ENCODE peak calls at places on chromosomes 2 and 18, in seven cellular contexts. Q is GM13976; M is amygdala; B is ovary; R is GM23248; S is activated naive CD4-positive, alpha-beta T cell treated with anti-CD3 and anti-CD28 coated beads, Interleukin-2, amount 10 ng/mL, durations not matched to agents 7 days and 5 days; Z is H54. W is an unnamed sample.

GRCh38 chr2:96142217-96143113 is 2.8 kb downstream of the DUSP2 start:
- DNase-seq in R (no peak), B (peak), S (peak), Z (no peak), Q (peak), M (no peak), W (no peak)

GRCh38 chr2:30159766-30160165 is 13.0 kb downstream of the YPEL5 start:
- DNase-seq in Z (no peak), B (no peak), S (no peak), R (no peak), M (no peak), Q (no peak), W (no peak)

GRCh38 chr18:43830905-43831304 is 553.6 kb upstream of the SYT4 start:
- DNase-seq in Q (no peak), R (peak), M (no peak), B (no peak), Z (no peak), S (no peak), W (no peak)

GRCh38 chr2:241080405-241081189 is 21.5 kb downstream of the MTERF4 start:
- DNase-seq in B (no peak), R (no peak), M (no peak), Z (no peak), Q (peak), S (no peak), W (no peak)

GRCh38 chr2:193556766-193557470 is 1362.2 kb upstream of the TMEFF2 start:
- DNase-seq in B (no peak), Q (no peak), Z (no peak), S (no peak), M (no peak), R (no peak), W (no peak)

GRCh38 chr2:159788218-159788617 is 9.8 kb downstream of the CD302 start:
- DNase-seq in Q (no peak), Z (no peak), B (no peak), R (no peak), S (no peak), M (no peak), W (no peak)

GRCh38 chr2:156436477-156437085 is 402 bp downstream of the GPD2 start:
- DNase-seq in M (no peak), B (no peak), R (peak), Q (peak), S (peak), Z (peak), W (peak)

GRCh38 chr18:3966985-3967856 is 487.9 kb downstream of the DLGAP1 start:
- DNase-seq in B (no peak), Z (no peak), Q (no peak), R (peak), M (no peak), S (no peak), W (peak)

GRCh38 chr2:198287706-198288105 is 483.3 kb downstream of the PLCL1 start:
- DNase-seq in M (no peak), S (no peak), R (peak), Q (no peak), Z (no peak), B (no peak), W (no peak)

GRCh38 chr18:68314403-68314802 is 400.5 kb downstream of the TMX3 start:
- DNase-seq in M (no peak), S (no peak), B (no peak), R (peak), Z (no peak), Q (no peak), W (no peak)

GRCh38 chr18:11859282-11859797 is 8.1 kb downstream of the CHMP1B start:
- DNase-seq in Z (no peak), M (no peak), R (no peak), B (no peak), S (no peak), Q (no peak), W (no peak)

GRCh38 chr2:234671716-234672115 is 174.8 kb upstream of the ARL4C start:
- DNase-seq in S (no peak), M (no peak), R (no peak), B (no peak), Q (no peak), Z (no peak), W (no peak)

GRCh38 chr2:18209934-18210639 is 331.6 kb downstream of the KCNS3 start:
- DNase-seq in S (no peak), Z (no peak), M (no peak), B (no peak), Q (no peak), R (peak), W (no peak)

GRCh38 chr2:84487298-84487996 is 28.4 kb upstream of the SUCLG1 start:
- DNase-seq in M (no peak), R (peak), S (no peak), B (no peak), Q (no peak), Z (no peak), W (no peak)

GRCh38 chr2:170848587-170848986 is 31.9 kb downstream of the GAD1 start:
- DNase-seq in R (peak), M (no peak), Q (no peak), S (no peak), Z (no peak), B (no peak), W (no peak)

GRCh38 chr2:154189963-154190362 is 318.2 kb downstream of the GALNT13 start:
- DNase-seq in S (no peak), B (no peak), Q (no peak), Z (no peak), R (no peak), M (no peak), W (no peak)

GRCh38 chr18:27277554-27277953 is 92.4 kb upstream of the CHST9 start:
- DNase-seq in Z (no peak), R (no peak), B (no peak), M (no peak), S (no peak), Q (no peak), W (no peak)

GRCh38 chr2:72917138-72917874 is at the start of gene EMX1:
- DNase-seq in S (peak), R (peak), Z (no peak), M (no peak), B (no peak), Q (peak), W (peak)

GRCh38 chr2:216620806-216621205 is 12.4 kb upstream of the IGFBP2 start:
- DNase-seq in S (no peak), R (peak), Z (no peak), B (no peak), Q (no peak), M (no peak), W (no peak)

GRCh38 chr2:24793752-24794477 is 690 bp downstream of the CENPO start:
- DNase-seq in M (no peak), Z (peak), Q (peak), B (no peak), R (peak), S (peak), W (no peak)

GRCh38 chr2:232574674-232575403 is 24.4 kb downstream of the EIF4E2 start:
- DNase-seq in R (peak), S (no peak), Z (no peak), B (no peak), Q (no peak), M (no peak), W (no peak)

GRCh38 chr2:212979799-212980198 is 171.6 kb downstream of the IKZF2 start:
- DNase-seq in Z (no peak), B (no peak), M (no peak), S (no peak), Q (no peak), R (no peak), W (no peak)

GRCh38 chr18:5424903-5425302 is 118.9 kb downstream of the EPB41L3 start:
- DNase-seq in R (peak), B (no peak), S (peak), Z (no peak), Q (peak), M (no peak), W (no peak)

GRCh38 chr2:23531881-23532280 is 146.9 kb downstream of the KLHL29 start:
- DNase-seq in B (no peak), S (no peak), M (no peak), Z (no peak), Q (no peak), R (no peak), W (no peak)

GRCh38 chr2:58156780-58157179 is 84.3 kb downstream of the FANCL start:
- DNase-seq in R (peak), S (no peak), B (no peak), Q (no peak), Z (no peak), M (no peak), W (no peak)

GRCh38 chr2:23698116-23698732 is 228.7 kb downstream of the ATAD2B start:
- DNase-seq in B (no peak), Z (no peak), M (no peak), S (no peak), Q (no peak), R (no peak), W (no peak)

GRCh38 chr18:48602759-48603390 is 64.0 kb downstream of the CTIF start:
- DNase-seq in R (no peak), Q (no peak), S (no peak), M (no peak), Z (no peak), B (no peak), W (no peak)

W was measured in adrenal gland.